ENCODE peak calls at places on chromosomes 2 and 18, in six cellular contexts. One of them, this sample, is unnamed.

GRCh38 chr2:429575-430254 is 141.8 kb upstream of the ALKAL2 start:
- DNase-seq in dorsolateral prefrontal cortex: no peak
- DNase-seq in epithelial cell of esophagus: no peak
- DNase-seq in A549: no peak
- DNase-seq in HCT116: no peak
- DNase-seq in prostate gland: no peak
- DNase-seq in this sample: no peak

GRCh38 chr2:88692187-88692586 is 714 bp downstream of the RPIA start:
- DNase-seq in dorsolateral prefrontal cortex: no peak
- DNase-seq in epithelial cell of esophagus: peak; percentile 15
- DNase-seq in A549: peak; percentile 35
- DNase-seq in HCT116: no peak
- DNase-seq in prostate gland: no peak
- DNase-seq in this sample: peak; percentile 3

GRCh38 chr2:211948932-211949331 is 589.7 kb downstream of the ERBB4 start:
- DNase-seq in dorsolateral prefrontal cortex: no peak
- DNase-seq in epithelial cell of esophagus: no peak
- DNase-seq in A549: no peak
- DNase-seq in HCT116: no peak
- DNase-seq in prostate gland: no peak
- DNase-seq in this sample: no peak

GRCh38 chr2:28390857-28391563 is 1.6 kb upstream of the FOSL2 start:
- DNase-seq in dorsolateral prefrontal cortex: peak; percentile 72
- DNase-seq in epithelial cell of esophagus: peak; percentile 78
- DNase-seq in A549: peak; percentile 72
- DNase-seq in HCT116: no peak
- DNase-seq in prostate gland: peak; percentile 80
- DNase-seq in this sample: peak; percentile 64

GRCh38 chr18:57523171-57523956 is 63.1 kb downstream of the FECH start:
- DNase-seq in dorsolateral prefrontal cortex: no peak
- DNase-seq in epithelial cell of esophagus: no peak
- DNase-seq in A549: no peak
- DNase-seq in HCT116: no peak
- DNase-seq in prostate gland: no peak
- DNase-seq in this sample: no peak

GRCh38 chr2:241315879-241316700 is at the start of gene SEPTIN2:
- DNase-seq in dorsolateral prefrontal cortex: peak; percentile 65
- DNase-seq in epithelial cell of esophagus: no peak
- DNase-seq in A549: peak; percentile 36
- DNase-seq in HCT116: peak; percentile 32
- DNase-seq in prostate gland: peak; percentile 32
- DNase-seq in this sample: peak; percentile 72

GRCh38 chr18:5137261-5137660 is 59.8 kb downstream of the AKAIN1 start:
- DNase-seq in dorsolateral prefrontal cortex: no peak
- DNase-seq in epithelial cell of esophagus: no peak
- DNase-seq in A549: no peak
- DNase-seq in HCT116: no peak
- DNase-seq in prostate gland: no peak
- DNase-seq in this sample: no peak

GRCh38 chr2:149329470-149330126 is 789 bp upstream of the LYPD6 start:
- DNase-seq in dorsolateral prefrontal cortex: peak; percentile 27
- DNase-seq in epithelial cell of esophagus: peak; percentile 81
- DNase-seq in A549: peak; percentile 51
- DNase-seq in HCT116: peak; percentile 53
- DNase-seq in prostate gland: peak; percentile 27
- DNase-seq in this sample: peak; percentile 62

GRCh38 chr2:155840661-155841060 is 491.9 kb downstream of the NR4A2 start:
- DNase-seq in dorsolateral prefrontal cortex: no peak
- DNase-seq in epithelial cell of esophagus: no peak
- DNase-seq in A549: no peak
- DNase-seq in HCT116: no peak
- DNase-seq in prostate gland: no peak
- DNase-seq in this sample: no peak

GRCh38 chr2:126656311-126657145 is 570 bp downstream of the GYPC start:
- DNase-seq in dorsolateral prefrontal cortex: no peak
- DNase-seq in epithelial cell of esophagus: no peak
- DNase-seq in A549: no peak
- DNase-seq in HCT116: no peak
- DNase-seq in prostate gland: no peak
- DNase-seq in this sample: no peak

GRCh38 chr18:36284268-36284667 is 13.2 kb upstream of the FHOD3 start:
- DNase-seq in dorsolateral prefrontal cortex: no peak
- DNase-seq in epithelial cell of esophagus: no peak
- DNase-seq in A549: no peak
- DNase-seq in HCT116: no peak
- DNase-seq in prostate gland: no peak
- DNase-seq in this sample: no peak

GRCh38 chr2:124678043-124678442 is 653.0 kb downstream of the CNTNAP5 start:
- DNase-seq in dorsolateral prefrontal cortex: no peak
- DNase-seq in epithelial cell of esophagus: no peak
- DNase-seq in A549: no peak
- DNase-seq in HCT116: no peak
- DNase-seq in prostate gland: no peak
- DNase-seq in this sample: no peak

GRCh38 chr2:47000679-47001075 is 85.1 kb upstream of the MCFD2 start:
- DNase-seq in dorsolateral prefrontal cortex: no peak
- DNase-seq in epithelial cell of esophagus: no peak
- DNase-seq in A549: no peak
- DNase-seq in HCT116: no peak
- DNase-seq in prostate gland: no peak
- DNase-seq in this sample: no peak

GRCh38 chr2:232511336-232511863 is 8.8 kb upstream of the PRSS56 start:
- DNase-seq in dorsolateral prefrontal cortex: peak; percentile 40
- DNase-seq in epithelial cell of esophagus: no peak
- DNase-seq in A549: no peak
- DNase-seq in HCT116: no peak
- DNase-seq in prostate gland: no peak
- DNase-seq in this sample: no peak

GRCh38 chr2:239178954-239179353 is 221.9 kb downstream of the HDAC4 start:
- DNase-seq in dorsolateral prefrontal cortex: peak; percentile 18
- DNase-seq in epithelial cell of esophagus: no peak
- DNase-seq in A549: no peak
- DNase-seq in HCT116: no peak
- DNase-seq in prostate gland: no peak
- DNase-seq in this sample: no peak

GRCh38 chr18:7626922-7627440 is 59.9 kb downstream of the PTPRM start:
- DNase-seq in dorsolateral prefrontal cortex: no peak
- DNase-seq in epithelial cell of esophagus: peak; percentile 49
- DNase-seq in A549: peak; percentile 62
- DNase-seq in HCT116: no peak
- DNase-seq in prostate gland: no peak
- DNase-seq in this sample: peak; percentile 72

GRCh38 chr18:80012714-80013113 is 21.5 kb upstream of the RBFA start:
- DNase-seq in dorsolateral prefrontal cortex: no peak
- DNase-seq in epithelial cell of esophagus: no peak
- DNase-seq in A549: no peak
- DNase-seq in HCT116: no peak
- DNase-seq in prostate gland: no peak
- DNase-seq in this sample: no peak

GRCh38 chr18:78794031-78794430 is 185.6 kb upstream of the SALL3 start:
- DNase-seq in dorsolateral prefrontal cortex: no peak
- DNase-seq in epithelial cell of esophagus: no peak
- DNase-seq in A549: no peak
- DNase-seq in HCT116: no peak
- DNase-seq in prostate gland: no peak
- DNase-seq in this sample: no peak

GRCh38 chr2:47535991-47536390 is 133.0 kb downstream of the MSH2 start:
- DNase-seq in dorsolateral prefrontal cortex: no peak
- DNase-seq in epithelial cell of esophagus: no peak
- DNase-seq in A549: no peak
- DNase-seq in HCT116: no peak
- DNase-seq in prostate gland: no peak
- DNase-seq in this sample: no peak

GRCh38 chr2:238449909-238450417 is 23.2 kb downstream of the ASB1 start:
- DNase-seq in dorsolateral prefrontal cortex: no peak
- DNase-seq in epithelial cell of esophagus: no peak
- DNase-seq in A549: no peak
- DNase-seq in HCT116: no peak
- DNase-seq in prostate gland: peak; percentile 25
- DNase-seq in this sample: peak; percentile 16

GRCh38 chr2:15943914-15944313 is 3.6 kb downstream of the MYCN start:
- DNase-seq in dorsolateral prefrontal cortex: no peak
- DNase-seq in epithelial cell of esophagus: no peak
- DNase-seq in A549: no peak
- DNase-seq in HCT116: no peak
- DNase-seq in prostate gland: no peak
- DNase-seq in this sample: no peak

GRCh38 chr2:229270551-229271410 is at the start of gene PID1:
- DNase-seq in dorsolateral prefrontal cortex: no peak
- DNase-seq in epithelial cell of esophagus: peak; percentile 67
- DNase-seq in A549: peak; percentile 21
- DNase-seq in HCT116: no peak
- DNase-seq in prostate gland: no peak
- DNase-seq in this sample: peak; percentile 41

GRCh38 chr18:8797206-8797605 is 91.8 kb downstream of the MTCL1 start:
- DNase-seq in dorsolateral prefrontal cortex: no peak
- DNase-seq in epithelial cell of esophagus: peak; percentile 50
- DNase-seq in A549: no peak
- DNase-seq in HCT116: no peak
- DNase-seq in prostate gland: no peak
- DNase-seq in this sample: peak; percentile 77

GRCh38 chr2:75464348-75464946 is 96.3 kb downstream of the EVA1A start:
- DNase-seq in dorsolateral prefrontal cortex: no peak
- DNase-seq in epithelial cell of esophagus: peak; percentile 49
- DNase-seq in A549: peak; percentile 6
- DNase-seq in HCT116: peak; percentile 3
- DNase-seq in prostate gland: no peak
- DNase-seq in this sample: no peak

GRCh38 chr2:66495788-66496640 is 61.1 kb downstream of the MEIS1 start:
- DNase-seq in dorsolateral prefrontal cortex: no peak
- DNase-seq in epithelial cell of esophagus: peak; percentile 97
- DNase-seq in A549: peak; percentile 47
- DNase-seq in HCT116: no peak
- DNase-seq in prostate gland: peak; percentile 80
- DNase-seq in this sample: peak; percentile 71

GRCh38 chr2:180625006-180625844 is 355.2 kb upstream of the UBE2E3 start:
- DNase-seq in dorsolateral prefrontal cortex: no peak
- DNase-seq in epithelial cell of esophagus: peak; percentile 62
- DNase-seq in A549: no peak
- DNase-seq in HCT116: no peak
- DNase-seq in prostate gland: no peak
- DNase-seq in this sample: no peak

GRCh38 chr2:10305715-10306114 is 3.0 kb downstream of the HPCAL1 start:
- DNase-seq in dorsolateral prefrontal cortex: no peak
- DNase-seq in epithelial cell of esophagus: no peak
- DNase-seq in A549: no peak
- DNase-seq in HCT116: no peak
- DNase-seq in prostate gland: no peak
- DNase-seq in this sample: peak; percentile 42
- TF ChIP-seq CTCF in dorsolateral prefrontal cortex: no peak
- TF ChIP-seq CTCF in epithelial cell of esophagus: no peak
- TF ChIP-seq CTCF in A549: no peak
- TF ChIP-seq CTCF in HCT116: no peak
- TF ChIP-seq CTCF in prostate gland: no peak
- TF ChIP-seq CTCF in this sample: no peak

GRCh38 chr2:119349289-119349688 is 17.3 kb downstream of the C2orf76 start:
- DNase-seq in dorsolateral prefrontal cortex: no peak
- DNase-seq in epithelial cell of esophagus: peak; percentile 87
- DNase-seq in A549: no peak
- DNase-seq in HCT116: no peak
- DNase-seq in prostate gland: peak; percentile 53
- DNase-seq in this sample: no peak

GRCh38 chr2:119354860-119355259 is 11.8 kb downstream of the C2orf76 start:
- DNase-seq in dorsolateral prefrontal cortex: no peak
- DNase-seq in epithelial cell of esophagus: no peak
- DNase-seq in A549: no peak
- DNase-seq in HCT116: no peak
- DNase-seq in prostate gland: no peak
- DNase-seq in this sample: no peak

GRCh38 chr2:119352357-119352756 is 14.3 kb downstream of the C2orf76 start:
- DNase-seq in dorsolateral prefrontal cortex: no peak
- DNase-seq in epithelial cell of esophagus: peak; percentile 39
- DNase-seq in A549: no peak
- DNase-seq in HCT116: peak; percentile 8
- DNase-seq in prostate gland: peak; percentile 53
- DNase-seq in this sample: no peak

DNA sequence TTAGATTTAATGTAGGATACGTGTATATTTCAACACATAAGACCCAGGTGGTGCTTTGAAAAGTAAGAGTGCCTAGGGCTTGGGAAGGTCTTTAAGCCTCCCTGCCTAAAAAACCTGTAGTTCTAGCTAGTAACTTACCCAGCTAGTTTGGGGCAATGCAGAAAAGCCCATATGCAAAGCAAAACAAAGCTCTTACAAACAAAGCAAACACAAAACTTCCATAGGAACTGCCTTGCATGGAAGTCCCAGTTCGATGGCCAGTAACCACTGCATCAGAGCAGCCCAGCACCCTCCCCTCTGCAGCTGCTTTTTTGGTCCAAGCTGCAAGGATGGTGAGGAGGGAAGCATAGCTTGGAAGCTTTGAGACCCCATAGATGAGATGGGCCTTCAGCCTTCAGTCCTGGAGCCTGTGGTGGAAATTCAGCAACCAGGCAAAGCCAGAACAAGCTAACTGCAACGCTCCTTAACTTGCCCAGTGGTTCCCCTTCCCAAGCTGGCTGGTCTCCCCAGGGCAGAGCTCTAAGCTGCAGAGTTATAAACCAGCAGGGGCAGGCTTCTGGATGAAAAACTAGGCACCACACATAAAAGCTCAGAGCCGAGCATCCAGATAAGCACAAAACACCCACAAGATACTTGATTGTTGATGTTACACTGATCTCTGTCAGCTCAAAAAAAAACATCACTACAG is 16.2 kb downstream of the C2orf76 start:
- DNase-seq in dorsolateral prefrontal cortex: no peak
- DNase-seq in epithelial cell of esophagus: peak; percentile 74
- DNase-seq in A549: no peak
- DNase-seq in HCT116: no peak
- DNase-seq in prostate gland: no peak
- DNase-seq in this sample: no peak
- TF ChIP-seq CTCF in dorsolateral prefrontal cortex: no peak
- TF ChIP-seq CTCF in epithelial cell of esophagus: peak; percentile 23
- TF ChIP-seq CTCF in A549: no peak
- TF ChIP-seq CTCF in HCT116: no peak
- TF ChIP-seq CTCF in prostate gland: no peak
- TF ChIP-seq CTCF in this sample: no peak

GRCh38 chr2:130019402-130019801 is 39.9 kb downstream of the RAB6C start:
- DNase-seq in dorsolateral prefrontal cortex: no peak
- DNase-seq in epithelial cell of esophagus: no peak
- DNase-seq in A549: no peak
- DNase-seq in HCT116: no peak
- DNase-seq in prostate gland: no peak
- DNase-seq in this sample: no peak
- TF ChIP-seq CTCF in dorsolateral prefrontal cortex: no peak
- TF ChIP-seq CTCF in epithelial cell of esophagus: no peak
- TF ChIP-seq CTCF in A549: no peak
- TF ChIP-seq CTCF in HCT116: no peak
- TF ChIP-seq CTCF in prostate gland: no peak
- TF ChIP-seq CTCF in this sample: no peak

DNA sequence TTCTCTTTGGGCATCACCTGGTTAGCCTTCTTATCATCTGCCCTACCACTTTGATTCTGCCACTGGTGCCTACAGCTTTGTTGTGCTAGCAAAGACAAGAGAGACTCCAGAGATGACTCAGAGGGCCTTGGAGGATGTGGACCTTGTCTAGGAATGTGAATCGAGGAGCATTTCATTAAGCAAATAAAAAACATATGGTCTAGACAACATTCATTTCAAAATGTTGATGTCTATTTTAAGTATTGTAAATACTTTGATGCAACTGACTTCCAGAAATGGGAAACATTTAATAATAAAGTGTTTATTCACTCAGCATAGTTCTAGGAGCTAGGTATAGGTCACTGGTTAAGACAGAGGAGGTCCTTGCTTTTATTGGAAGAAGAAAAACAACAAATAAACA is 195.5 kb downstream of the CDCA7 start:
- DNase-seq in dorsolateral prefrontal cortex: no peak
- DNase-seq in epithelial cell of esophagus: peak; percentile 49
- DNase-seq in A549: peak; percentile 25
- DNase-seq in HCT116: no peak
- DNase-seq in prostate gland: no peak
- DNase-seq in this sample: no peak
- TF ChIP-seq CTCF in dorsolateral prefrontal cortex: no peak
- TF ChIP-seq CTCF in epithelial cell of esophagus: no peak
- TF ChIP-seq CTCF in A549: no peak
- TF ChIP-seq CTCF in HCT116: no peak
- TF ChIP-seq CTCF in prostate gland: no peak
- TF ChIP-seq CTCF in this sample: no peak

This sample was measured in Calu3.